ENCODE peak calls at places on chromosome 3, in six cellular contexts. F, V, M, R, E and B are unnamed samples.

GRCh38 chr3:133895208-133896001 is at the start of gene RAB6B:
- DNase-seq in V (peak; percentile 6), F (peak; percentile 68), R (no peak), M (no peak), E (no peak), B (peak; percentile 67)

GRCh38 chr3:48507256-48508061 is 3.5 kb upstream of the SHISA5 start:
- DNase-seq in V (peak; percentile 29), F (peak; percentile 77), E (no peak), R (peak; percentile 60), M (no peak), B (no peak)

GRCh38 chr3:162262145-162262544 is 765.5 kb downstream of the OTOL1 start:
- DNase-seq in V (peak; percentile 18), R (no peak), M (no peak), E (no peak), F (no peak), B (no peak)

GRCh38 chr3:50806806-50807205 is 132.1 kb downstream of the DOCK3 start:
- DNase-seq in M (no peak), V (peak; percentile 1), F (no peak), R (no peak), E (no peak), B (no peak)

GRCh38 chr3:9074079-9074478 is 110.8 kb upstream of the RAD18 start:
- DNase-seq in V (peak; percentile 16), F (no peak), M (no peak), R (no peak), E (peak; percentile 17), B (no peak)

GRCh38 chr3:52724511-52724910 is 18.6 kb downstream of the SPCS1 start:
- DNase-seq in E (no peak), V (no peak), F (no peak), R (no peak), M (no peak), B (no peak)

GRCh38 chr3:170426240-170426797 is 7.7 kb downstream of the CLDN11 start:
- DNase-seq in E (no peak), F (no peak), R (no peak), M (no peak), V (no peak), B (no peak)

GRCh38 chr3:186097663-186098451 is 11.0 kb downstream of the ETV5 start:
- DNase-seq in M (no peak), R (no peak), F (peak; percentile 93), V (peak; percentile 86), E (peak; percentile 73), B (peak; percentile 52)

GRCh38 chr3:120688121-120688520 is 6.1 kb upstream of the HGD start:
- DNase-seq in R (no peak), V (peak; percentile 17), M (peak; percentile 24), F (no peak), E (no peak), B (no peak)

GRCh38 chr3:6262035-6262434 is 598.9 kb upstream of the GRM7 start:
- DNase-seq in R (no peak), V (no peak), E (no peak), F (peak; percentile 53), M (no peak), B (no peak)

GRCh38 chr3:184806567-184807271 is 5.2 kb upstream of the VPS8 start:
- DNase-seq in V (no peak), E (no peak), M (no peak), F (no peak), R (no peak), B (no peak)

GRCh38 chr3:15241341-15241740 is 35.3 kb downstream of the CAPN7 start:
- DNase-seq in M (no peak), V (peak; percentile 7), R (peak; percentile 38), F (no peak), E (peak; percentile 71), B (no peak)

DNA sequence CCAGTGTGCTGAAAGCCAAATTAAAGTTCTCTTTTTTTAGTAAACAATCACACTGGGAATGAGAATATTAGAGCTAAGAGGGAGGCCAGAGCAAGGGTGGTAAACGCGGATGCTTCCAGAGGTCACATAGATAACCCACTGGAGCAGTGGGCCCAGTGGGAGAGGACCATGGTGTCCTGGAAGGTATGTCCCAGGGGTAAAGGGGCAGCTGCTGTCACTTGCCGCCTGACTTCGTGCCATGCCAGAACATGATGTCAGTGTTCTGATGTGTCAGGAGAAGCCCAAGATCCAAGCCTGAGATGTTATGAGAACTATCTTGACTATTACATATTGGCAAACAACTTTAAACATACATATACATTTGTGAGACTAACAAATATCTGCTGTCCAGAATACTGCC is 211.9 kb upstream of the IL12A start:
- DNase-seq in F (no peak), M (no peak), E (no peak), R (no peak), V (no peak), B (no peak)
- H3K27ac ChIP-seq in F (no peak overlapping the region), M (no peak overlapping the region), E (peak overlapping the region; percentile 76), R (no peak overlapping the region), V (peak overlapping the region; percentile 78), B (peak overlapping the region; percentile 96)

DNA sequence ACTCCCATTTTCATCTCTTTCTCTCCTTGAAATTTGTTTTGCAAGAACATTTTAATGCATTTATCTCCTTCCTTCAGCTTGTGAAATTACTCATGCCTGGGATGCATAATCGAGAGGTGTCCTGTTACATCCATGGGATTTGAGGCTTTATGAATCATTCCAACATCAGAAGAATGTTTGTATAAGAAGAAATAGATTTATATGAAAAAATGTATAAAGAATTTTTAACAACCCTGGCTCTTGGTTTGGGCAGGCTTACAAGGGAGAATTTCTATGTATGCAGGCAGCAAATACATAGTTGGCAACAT is 93.2 kb upstream of the MBNL1 start:
- DNase-seq in E (no peak), R (no peak), F (no peak), V (peak; percentile 86), M (peak; percentile 78), B (no peak)
- H3K27ac ChIP-seq in E (no peak overlapping the region), R (no peak overlapping the region), F (no peak overlapping the region), V (peak overlapping the region; percentile 87), M (no peak overlapping the region), B (no peak overlapping the region)

GRCh38 chr3:190524942-190525341 is 11.1 kb downstream of the IL1RAP start:
- DNase-seq in V (no peak), F (no peak), R (no peak), E (no peak), M (no peak), B (no peak)
- H3K27ac ChIP-seq in V (no peak overlapping the region), F (no peak overlapping the region), R (no peak overlapping the region), E (no peak overlapping the region), M (no peak overlapping the region), B (no peak overlapping the region)

DNA sequence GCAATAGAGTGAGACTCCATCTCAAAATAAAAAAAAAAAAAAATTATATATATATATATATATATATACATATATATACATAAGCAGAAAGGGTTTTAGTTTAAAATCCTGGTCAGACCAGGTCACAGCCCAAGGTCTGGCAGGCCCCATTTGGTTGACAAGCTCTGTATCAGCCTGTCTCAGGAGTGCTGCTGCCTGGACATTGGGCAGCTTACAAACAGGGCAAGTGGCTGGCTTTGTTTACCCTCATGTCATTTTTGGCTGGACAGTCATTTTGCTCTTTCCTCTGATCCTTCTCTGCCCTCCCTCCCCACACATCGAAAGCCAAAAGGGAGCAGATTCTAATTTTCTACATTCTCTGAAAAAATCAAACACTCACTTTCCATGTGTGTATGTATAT is 26.7 kb upstream of the KLHL6 start:
- DNase-seq in V (no peak), M (no peak), E (no peak), R (no peak), F (no peak), B (no peak)
- H3K27ac ChIP-seq in V (no peak overlapping the region), M (no peak overlapping the region), E (no peak overlapping the region), R (no peak overlapping the region), F (no peak overlapping the region), B (peak overlapping the region; percentile 68)

GRCh38 chr3:126103121-126104027 is 19.4 kb upstream of the SLC41A3 start:
- DNase-seq in F (no peak), M (no peak), V (no peak), E (peak; percentile 58), R (no peak), B (no peak)
- H3K27ac ChIP-seq in F (no peak overlapping the region), M (no peak overlapping the region), V (no peak overlapping the region), E (peak overlapping the region; percentile 80), R (no peak overlapping the region), B (no peak overlapping the region)

GRCh38 chr3:146164506-146164905 is 3.5 kb upstream of the PLOD2 start:
- DNase-seq in M (no peak), F (no peak), R (no peak), V (no peak), E (no peak), B (no peak)
- H3K27ac ChIP-seq in M (peak overlapping the region; percentile 60), F (no peak overlapping the region), R (no peak overlapping the region), V (peak overlapping the region; percentile 91), E (peak overlapping the region; percentile 93), B (no peak overlapping the region)

GRCh38 chr3:177134811-177135210 is 62.5 kb downstream of the TBL1XR1 start:
- DNase-seq in M (no peak), F (no peak), R (no peak), E (no peak), V (no peak), B (no peak)
- H3K27ac ChIP-seq in M (no peak overlapping the region), F (no peak overlapping the region), R (no peak overlapping the region), E (no peak overlapping the region), V (no peak overlapping the region), B (no peak overlapping the region)

GRCh38 chr3:181719298-181719859 is 7.7 kb downstream of the SOX2 start:
- DNase-seq in M (no peak), V (no peak), R (no peak), F (no peak), E (no peak), B (no peak)

GRCh38 chr3:181715601-181716340 is 4.0 kb downstream of the SOX2 start:
- DNase-seq in M (no peak), V (no peak), R (no peak), F (no peak), E (no peak), B (no peak)

GRCh38 chr3:181716916-181717315 is 5.2 kb downstream of the SOX2 start:
- DNase-seq in R (no peak), M (no peak), F (no peak), E (no peak), V (no peak), B (no peak)

GRCh38 chr3:181718416-181718815 is 6.7 kb downstream of the SOX2 start:
- DNase-seq in F (no peak), V (no peak), R (no peak), E (no peak), M (no peak), B (no peak)

DNA sequence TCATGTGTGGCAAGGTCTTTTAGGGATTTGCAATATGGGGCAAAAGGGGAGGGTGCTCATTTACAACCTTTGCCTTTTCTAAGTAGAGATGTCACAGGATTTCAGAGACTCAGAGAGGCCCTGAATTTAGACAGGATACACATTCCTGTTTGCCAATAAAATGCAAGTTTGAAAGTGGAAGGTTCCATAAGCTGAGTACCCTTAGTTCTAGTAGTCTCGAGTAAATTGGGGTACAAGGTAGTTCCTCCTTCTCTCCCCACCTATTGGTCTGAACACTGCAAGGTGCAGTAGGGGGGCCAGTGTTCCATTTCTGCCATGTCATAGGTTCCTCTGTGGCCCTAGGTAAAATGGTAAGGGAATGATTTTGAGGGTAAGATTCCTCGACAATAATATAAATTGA is 5.8 kb downstream of the SOX2 start:
- DNase-seq in E (no peak), R (no peak), F (no peak), M (no peak), V (no peak), B (no peak)
- H3K27ac ChIP-seq in E (no peak overlapping the region), R (no peak overlapping the region), F (no peak overlapping the region), M (no peak overlapping the region), V (no peak overlapping the region), B (peak overlapping the region; percentile 69)